ENCODE peak calls at places on chromosomes 1 and 21, in eight cellular contexts. P is HFF-Myc; O is left lobe of liver; U is neuronal stem cell; V is OCI-LY7; T is left cardiac atrium; A is CD4-positive, alpha-beta T cell; X is activated naive CD4-positive, alpha-beta T cell treated with anti-CD3 and anti-CD28 coated beads, Interleukin-2, amount 50 U/mL, for 72 hours. S is an unnamed sample.

GRCh38 chr1:160124709-160125478 is 9.3 kb downstream of the ATP1A2 start:
- DNase-seq in V (no peak), O (no peak), A (no peak), T (no peak), X (no peak), P (peak), U (no peak), S (no peak)

GRCh38 chr1:154791292-154792278 is 78.5 kb downstream of the KCNN3 start:
- DNase-seq in T (peak), X (peak), P (no peak), O (no peak), V (peak), A (peak), U (no peak), S (no peak)

GRCh38 chr1:160837558-160838205 is 25.0 kb downstream of the CD244 start:
- DNase-seq in P (no peak), U (peak), X (peak), O (peak), V (peak), A (peak), T (peak), S (no peak)

GRCh38 chr1:156656779-156657160 is 14.9 kb downstream of the BCAN start:
- DNase-seq in X (no peak), A (no peak), P (no peak), U (no peak), T (peak), V (no peak), O (no peak), S (no peak)

GRCh38 chr1:160522622-160523345 is at the start of gene SLAMF6:
- DNase-seq in V (peak), P (no peak), U (no peak), X (peak), A (peak), O (no peak), T (no peak), S (no peak)

GRCh38 chr1:59089922-59090457 is 206.9 kb upstream of the FGGY start:
- DNase-seq in U (no peak), A (no peak), T (no peak), X (no peak), V (no peak), P (no peak), O (no peak), S (no peak)

GRCh38 chr1:206809504-206810084 is 37.3 kb upstream of the IL10 start:
- DNase-seq in P (no peak), U (no peak), T (no peak), A (no peak), X (no peak), O (no peak), V (peak), S (no peak)

GRCh38 chr1:204139952-204140351 is 11.9 kb downstream of the ETNK2 start:
- DNase-seq in X (no peak), O (peak), P (no peak), T (no peak), U (no peak), A (no peak), V (no peak), S (no peak)

GRCh38 chr1:211944733-211945500 is 90.4 kb downstream of the INTS7 start:
- DNase-seq in P (peak), V (no peak), O (peak), T (no peak), U (no peak), A (no peak), X (no peak), S (peak)

GRCh38 chr1:118154220-118154619 is 30.8 kb downstream of the SPAG17 start:
- DNase-seq in V (no peak), O (no peak), T (no peak), A (no peak), P (no peak), U (no peak), X (no peak), S (no peak)

GRCh38 chr1:54199151-54199764 is 572 bp downstream of the CYB5RL start:
- DNase-seq in T (no peak), X (no peak), U (no peak), O (no peak), V (no peak), P (no peak), A (no peak), S (no peak)

GRCh38 chr1:206471415-206471801 is 1.1 kb downstream of the IKBKE start:
- DNase-seq in O (no peak), P (no peak), X (no peak), A (no peak), V (peak), T (no peak), U (no peak), S (no peak)

GRCh38 chr1:202237052-202237451 is 43.5 kb downstream of the LGR6 start:
- DNase-seq in A (no peak), X (peak), T (no peak), U (peak), O (no peak), V (peak), P (no peak), S (no peak)

GRCh38 chr1:27418326-27418761 is 25.9 kb downstream of the GPR3 start:
- DNase-seq in U (no peak), V (no peak), P (peak), A (no peak), O (no peak), X (no peak), T (peak), S (peak)

GRCh38 chr1:111290640-111291039 is at the start of gene CHIA:
- DNase-seq in X (no peak), A (no peak), O (no peak), U (no peak), V (no peak), T (peak), P (no peak), S (no peak)

GRCh38 chr21:33973268-33973667 is 57.7 kb upstream of the ATP5PO start:
- DNase-seq in P (no peak), X (no peak), A (no peak), U (no peak), V (no peak), T (no peak), O (no peak), S (no peak)

GRCh38 chr21:41891132-41891531 is 12.0 kb upstream of the PRDM15 start:
- DNase-seq in V (no peak), T (no peak), P (no peak), X (no peak), O (no peak), U (no peak), A (no peak), S (no peak)

GRCh38 chr21:42991992-42992740 is 17.8 kb downstream of the PKNOX1 start:
- DNase-seq in A (no peak), P (peak), O (no peak), X (no peak), U (no peak), V (peak), T (peak), S (peak)

GRCh38 chr1:244674446-244674845 is 21.5 kb downstream of the DESI2 start:
- DNase-seq in X (no peak), T (no peak), V (no peak), O (no peak), A (no peak), U (no peak), P (no peak), S (no peak)

GRCh38 chr1:110899458-110899843 is 26.5 kb downstream of the CD53 start:
- DNase-seq in X (no peak), V (no peak), P (no peak), U (no peak), T (no peak), O (no peak), A (no peak), S (no peak)

GRCh38 chr21:36627242-36627641 is 71.7 kb upstream of the SIM2 start:
- DNase-seq in V (no peak), O (no peak), T (no peak), X (no peak), P (no peak), U (no peak), A (no peak), S (no peak)

GRCh38 chr1:101262601-101263348 is 26.0 kb downstream of the S1PR1 start:
- DNase-seq in U (no peak), V (no peak), X (no peak), T (no peak), O (no peak), A (no peak), P (no peak), S (no peak)

GRCh38 chr1:10625076-10625475 is 150.3 kb downstream of the PEX14 start:
- DNase-seq in A (no peak), U (no peak), P (no peak), O (no peak), T (no peak), V (no peak), X (no peak), S (no peak)

GRCh38 chr1:75426688-75427087 is 184.2 kb downstream of the SLC44A5 start:
- DNase-seq in T (no peak), X (no peak), V (no peak), U (no peak), A (no peak), P (no peak), O (no peak), S (no peak)

GRCh38 chr1:188043536-188044245 is 1214.9 kb downstream of the PLA2G4A start:
- DNase-seq in A (no peak), U (no peak), T (no peak), V (no peak), P (no peak), O (no peak), X (no peak), S (no peak)

GRCh38 chr1:241443561-241443960 is 76.0 kb downstream of the FH start:
- DNase-seq in V (no peak), O (no peak), X (no peak), U (no peak), P (no peak), A (no peak), T (no peak), S (no peak)

GRCh38 chr1:63674238-63674864 is 81.1 kb downstream of the PGM1 start:
- DNase-seq in T (peak), O (peak), U (peak), A (no peak), V (peak), P (peak), X (no peak), S (peak)

GRCh38 chr1:179228783-179229213 is 679 bp downstream of the ABL2 start:
- DNase-seq in T (peak), U (peak), O (peak), X (peak), A (no peak), V (no peak), P (no peak), S (no peak)

GRCh38 chr1:8562881-8563865 is 245.3 kb downstream of the SLC45A1 start:
- DNase-seq in O (no peak), A (no peak), X (no peak), T (no peak), P (no peak), U (no peak), V (no peak), S (no peak)

GRCh38 chr1:183733610-183734219 is 71.2 kb upstream of the RGL1 start:
- DNase-seq in X (no peak), V (no peak), O (no peak), P (no peak), U (no peak), A (no peak), T (no peak), S (no peak)

GRCh38 chr1:206952182-206952581 is 5.9 kb upstream of the PIGR start:
- DNase-seq in X (no peak), U (no peak), O (no peak), P (no peak), V (no peak), T (no peak), A (no peak), S (no peak)

S was measured in amniotic stem cell.